ENCODE peak calls at places on chromosomes 3 and 15, in five cellular contexts. One of them, this sample, is unnamed.

GRCh38 chr3:183830187-183830586 is 4.8 kb upstream of the MAP6D1 start:
- DNase-seq in progenitor cell of endocrine pancreas: no peak
- DNase-seq in occipital lobe: no peak
- DNase-seq in neural crest cell: no peak
- DNase-seq in neural progenitor cell: no peak
- DNase-seq in this sample: no peak

GRCh38 chr15:29914441-29915053 is 92.3 kb upstream of the TJP1 start:
- DNase-seq in progenitor cell of endocrine pancreas: no peak
- DNase-seq in occipital lobe: no peak
- DNase-seq in neural crest cell: no peak
- DNase-seq in neural progenitor cell: no peak
- DNase-seq in this sample: no peak

GRCh38 chr3:111252795-111253194 is 181.2 kb downstream of the NECTIN3 start:
- DNase-seq in progenitor cell of endocrine pancreas: no peak
- DNase-seq in occipital lobe: no peak
- DNase-seq in neural crest cell: no peak
- DNase-seq in neural progenitor cell: no peak
- DNase-seq in this sample: no peak

GRCh38 chr3:77142636-77143035 is 102.7 kb downstream of the ROBO2 start:
- DNase-seq in progenitor cell of endocrine pancreas: no peak
- DNase-seq in occipital lobe: no peak
- DNase-seq in neural crest cell: no peak
- DNase-seq in neural progenitor cell: no peak
- DNase-seq in this sample: no peak

GRCh38 chr15:69668963-69669362 is 216.3 kb downstream of the RPLP1 start:
- DNase-seq in progenitor cell of endocrine pancreas: no peak
- DNase-seq in occipital lobe: no peak
- DNase-seq in neural crest cell: no peak
- DNase-seq in neural progenitor cell: no peak
- DNase-seq in this sample: no peak

GRCh38 chr3:105537371-105538075 is 170.8 kb downstream of the ALCAM start:
- DNase-seq in progenitor cell of endocrine pancreas: no peak
- DNase-seq in occipital lobe: no peak
- DNase-seq in neural crest cell: no peak
- DNase-seq in neural progenitor cell: no peak
- DNase-seq in this sample: no peak

GRCh38 chr15:45710657-45711056 is 75.8 kb downstream of the SQOR start:
- DNase-seq in progenitor cell of endocrine pancreas: no peak
- DNase-seq in occipital lobe: no peak
- DNase-seq in neural crest cell: no peak
- DNase-seq in neural progenitor cell: no peak
- DNase-seq in this sample: no peak

GRCh38 chr15:45855210-45855906 is 220.5 kb downstream of the SQOR start:
- DNase-seq in progenitor cell of endocrine pancreas: no peak
- DNase-seq in occipital lobe: no peak
- DNase-seq in neural crest cell: no peak
- DNase-seq in neural progenitor cell: no peak
- DNase-seq in this sample: no peak

GRCh38 chr3:48960841-48961413 is 29.1 kb upstream of the P4HTM start:
- DNase-seq in progenitor cell of endocrine pancreas: no peak
- DNase-seq in occipital lobe: no peak
- DNase-seq in neural crest cell: no peak
- DNase-seq in neural progenitor cell: no peak
- DNase-seq in this sample: no peak

GRCh38 chr3:120652281-120652680 is 29.8 kb downstream of the HGD start:
- DNase-seq in progenitor cell of endocrine pancreas: no peak
- DNase-seq in occipital lobe: no peak
- DNase-seq in neural crest cell: no peak
- DNase-seq in neural progenitor cell: no peak
- DNase-seq in this sample: no peak

GRCh38 chr3:11188231-11188630 is 33.9 kb downstream of the HRH1 start:
- DNase-seq in progenitor cell of endocrine pancreas: no peak
- DNase-seq in occipital lobe: no peak
- DNase-seq in neural crest cell: no peak
- DNase-seq in neural progenitor cell: no peak
- DNase-seq in this sample: no peak